ENCODE peak calls at places on chromosomes 5 and 9, in ten cellular contexts. V, R, S, B, A, W, D, P, L and I are unnamed samples.

GRCh38 chr5:116375926-116376325 is 198.7 kb downstream of the SEMA6A start:
- DNase-seq in V (no peak), R (no peak), S (no peak), B (no peak), A (no peak), W (no peak), D (no peak), P (no peak), L (no peak), I (no peak)

GRCh38 chr5:93078082-93079038 is 502.7 kb downstream of the NR2F1-AS1 start:
- DNase-seq in V (no peak), R (peak; percentile 98), S (no peak), B (peak; percentile 81), A (peak; percentile 98), W (no peak), D (no peak), P (no peak), L (peak; percentile 74), I (peak; percentile 34)

GRCh38 chr5:38556599-38557308 is at the start of gene LIFR:
- DNase-seq in V (peak; percentile 91), R (peak; percentile 79), S (peak; percentile 78), B (peak; percentile 95), A (peak; percentile 72), W (peak; percentile 87), D (no peak), P (no peak), L (peak; percentile 92), I (peak; percentile 96)

GRCh38 chr9:108207611-108208051 is 648.2 kb downstream of the ACTL7B start:
- DNase-seq in V (no peak), R (no peak), S (no peak), B (no peak), A (no peak), W (no peak), D (no peak), P (no peak), L (peak; percentile 17), I (no peak)

GRCh38 chr5:75952291-75952690 is 130.9 kb upstream of the SV2C start:
- DNase-seq in V (no peak), R (no peak), S (no peak), B (no peak), A (no peak), W (no peak), D (no peak), P (no peak), L (no peak), I (no peak)

GRCh38 chr5:142815469-142815868 is 45.3 kb downstream of the ARHGAP26 start:
- DNase-seq in V (no peak), R (no peak), S (no peak), B (no peak), A (no peak), W (no peak), D (no peak), P (no peak), L (no peak), I (no peak)

GRCh38 chr5:169474226-169474625 is 109.3 kb upstream of the SPDL1 start:
- DNase-seq in V (no peak), R (peak; percentile 40), S (no peak), B (no peak), A (peak; percentile 20), W (peak; percentile 21), D (no peak), P (no peak), L (no peak), I (no peak)

GRCh38 chr5:172897691-172898512 is 61.3 kb upstream of the RPL26L1 start:
- DNase-seq in V (peak; percentile 78), R (no peak), S (no peak), B (no peak), A (peak; percentile 99), W (no peak), D (no peak), P (no peak), L (peak; percentile 64), I (peak; percentile 93)

GRCh38 chr5:180343846-180344327 is 9.2 kb downstream of the GFPT2 start:
- DNase-seq in V (peak; percentile 49), R (no peak), S (no peak), B (peak; percentile 37), A (peak; percentile 30), W (no peak), D (no peak), P (no peak), L (peak; percentile 60), I (peak; percentile 90)

GRCh38 chr9:135951889-135952663 is 9.1 kb downstream of the UBAC1 start:
- DNase-seq in V (peak; percentile 53), R (peak; percentile 96), S (no peak), B (peak; percentile 74), A (peak; percentile 85), W (no peak), D (no peak), P (no peak), L (peak; percentile 67), I (no peak)
- H4K20me1 ChIP-seq in V (peaks cover 8% of the 10 kb centered on the region), R (no peaks in the 10 kb centered on the region), S (no peaks in the 10 kb centered on the region), B (no peaks in the 10 kb centered on the region), A (peaks cover 18% of the 10 kb centered on the region), W (peaks cover 7% of the 10 kb centered on the region), D (peaks cover 4% of the 10 kb centered on the region), P (peaks cover 12% of the 10 kb centered on the region), L (no peaks in the 10 kb centered on the region), I (peaks cover 8% of the 10 kb centered on the region)

GRCh38 chr9:123640792-123641222 is 284.8 kb downstream of the CRB2 start:
- DNase-seq in V (no peak), R (no peak), S (no peak), B (no peak), A (no peak), W (no peak), D (no peak), P (no peak), L (no peak), I (no peak)

GRCh38 chr9:123645126-123645525 is 284.8 kb downstream of the DENND1A start:
- DNase-seq in V (no peak), R (no peak), S (no peak), B (no peak), A (no peak), W (no peak), D (no peak), P (no peak), L (no peak), I (no peak)

GRCh38 chr9:123642291-123643278 is 286.6 kb downstream of the CRB2 start:
- DNase-seq in V (no peak), R (no peak), S (no peak), B (no peak), A (peak; percentile 10), W (no peak), D (no peak), P (no peak), L (peak; percentile 73), I (no peak)

GRCh38 chr9:123645762-123646161 is 284.2 kb downstream of the DENND1A start:
- DNase-seq in V (no peak), R (no peak), S (no peak), B (no peak), A (no peak), W (no peak), D (no peak), P (no peak), L (no peak), I (no peak)

DNA sequence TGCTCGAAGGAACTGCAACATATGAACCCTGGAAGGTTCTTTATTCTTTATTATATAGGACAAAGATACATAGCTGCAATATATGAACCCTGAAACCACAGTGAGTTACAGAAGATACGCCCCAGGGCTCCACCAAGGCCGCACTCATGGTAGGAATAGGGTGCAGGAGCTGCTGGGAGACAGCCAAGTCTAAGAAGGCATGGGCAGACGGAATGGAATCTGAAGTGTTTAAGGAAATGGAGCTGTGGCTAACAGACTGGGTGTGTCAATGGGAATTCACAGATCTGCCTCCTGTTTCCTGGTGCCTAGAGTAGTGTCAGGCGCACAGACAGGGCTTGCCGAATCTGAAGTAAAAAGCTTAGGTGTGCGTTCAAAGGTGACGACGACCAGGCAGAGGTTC is 286.4 kb downstream of the DENND1A start:
- DNase-seq in V (no peak), R (no peak), S (no peak), B (peak; percentile 31), A (no peak), W (no peak), D (no peak), P (no peak), L (no peak), I (no peak)
- H2AFZ ChIP-seq in V (no peak overlapping the region), R (no peak overlapping the region), S (no peak overlapping the region), B (no peak overlapping the region), A (no peak overlapping the region), W (no peak overlapping the region), D (no peak overlapping the region), P (no peak overlapping the region), L (no peak overlapping the region), I (no peak overlapping the region)

DNA sequence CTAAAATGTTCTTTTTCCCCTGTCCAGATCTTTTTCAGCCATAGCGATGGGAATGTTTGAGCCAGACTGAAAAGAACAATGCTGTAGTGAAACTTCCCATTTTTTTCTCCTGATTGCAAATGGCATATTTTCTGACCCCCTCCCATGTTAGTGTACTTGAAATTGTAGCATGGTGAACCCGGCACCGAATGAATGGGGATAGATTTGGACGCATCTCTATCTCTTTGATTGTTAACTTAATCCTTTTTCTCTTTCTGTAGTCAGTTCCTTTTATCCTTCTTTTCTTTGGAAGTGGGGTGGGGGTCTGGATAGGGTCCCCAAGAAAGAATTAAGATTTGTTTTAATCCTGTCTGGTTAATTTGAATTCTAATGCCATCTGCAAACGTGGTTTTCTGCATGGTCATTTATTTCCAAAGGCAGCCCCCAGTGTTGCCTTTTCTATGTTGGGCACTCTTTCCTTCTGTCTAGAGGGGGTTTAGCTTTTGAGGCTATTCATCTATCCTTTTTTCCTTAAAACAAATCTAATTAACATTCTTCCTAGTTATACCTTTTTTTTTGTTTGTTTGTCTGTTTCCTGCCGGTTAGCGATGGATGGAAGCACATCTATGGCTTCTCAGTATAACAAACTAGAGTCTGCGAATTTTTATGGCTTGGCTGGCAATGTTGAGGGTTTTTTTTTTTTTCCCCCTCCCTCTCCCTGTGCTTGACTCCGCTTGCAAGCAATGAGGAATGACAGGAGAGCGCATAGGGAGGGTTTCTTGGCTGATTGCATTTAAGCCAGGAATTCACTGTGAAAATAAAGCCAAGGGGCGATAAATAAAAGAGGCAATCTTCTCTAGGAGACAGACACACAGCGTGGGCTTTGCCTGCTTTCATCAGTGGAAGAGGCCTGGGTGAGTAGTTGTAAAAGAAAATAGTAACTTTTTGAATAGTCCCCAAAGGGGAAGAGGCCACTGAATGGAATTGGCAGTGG is 2.5 kb downstream of the ZSWIM6 start:
- DNase-seq in V (peak; percentile 76), R (no peak), S (no peak), B (no peak), A (peak; percentile 86), W (peak; percentile 32), D (no peak), P (no peak), L (peak; percentile 51), I (peak; percentile 77)
- H4K20me1 ChIP-seq in V (peaks cover 76% of the 10 kb centered on the region), R (peaks cover 1% of the 10 kb centered on the region), S (no peaks in the 10 kb centered on the region), B (peaks cover 45% of the 10 kb centered on the region), A (peaks cover 63% of the 10 kb centered on the region), W (peaks cover 52% of the 10 kb centered on the region), D (peaks cover 34% of the 10 kb centered on the region), P (peaks cover 26% of the 10 kb centered on the region), L (peaks cover 65% of the 10 kb centered on the region), I (peaks cover 47% of the 10 kb centered on the region)

DNA sequence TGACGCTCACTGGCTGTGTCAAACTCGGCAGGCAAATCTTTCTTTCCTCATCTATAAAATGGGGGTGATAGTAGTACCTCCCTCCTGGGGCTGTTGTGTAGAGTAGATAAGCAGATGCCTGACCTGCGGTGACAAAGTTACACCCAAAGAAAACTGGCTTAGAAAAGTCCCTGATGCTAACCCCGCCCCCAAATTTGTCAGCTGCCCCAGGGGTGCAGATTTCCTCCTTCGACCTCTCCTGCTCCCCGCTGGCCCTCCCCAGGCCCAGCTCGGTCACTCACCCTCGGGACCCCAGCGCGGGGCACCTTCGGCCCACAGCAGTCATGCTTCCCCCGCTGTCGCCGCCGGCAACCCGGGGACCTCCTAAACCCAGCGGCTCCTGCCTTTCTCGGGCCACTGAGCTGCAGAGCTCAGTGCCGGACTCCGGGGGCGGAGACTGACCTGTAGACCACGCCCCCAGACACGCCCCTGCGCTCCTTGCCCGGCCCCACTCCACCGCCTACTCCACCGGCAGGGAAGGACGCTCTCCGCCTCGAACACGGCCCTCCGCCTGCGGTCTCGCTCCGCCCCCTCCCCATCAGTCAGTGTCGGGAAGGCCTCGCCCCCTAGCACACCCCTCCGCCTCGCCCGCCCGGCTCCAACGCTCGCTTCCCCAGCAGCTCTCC is 7.4 kb downstream of the SH2D3C start:
- DNase-seq in V (peak; percentile 99), R (peak; percentile 97), S (peak; percentile 99), B (peak; percentile 100), A (peak; percentile 92), W (peak; percentile 99), D (peak; percentile 99), P (peak; percentile 97), L (peak; percentile 99), I (peak; percentile 98)
- H2AFZ ChIP-seq in V (peak overlapping the region; percentile 44), R (peak overlapping the region; percentile 85), S (no peak overlapping the region), B (peak overlapping the region; percentile 84), A (peak overlapping the region; percentile 69), W (peak overlapping the region; percentile 94), D (peak overlapping the region; percentile 88), P (no peak overlapping the region), L (no peak overlapping the region), I (peak overlapping the region; percentile 81)